ENCODE peak calls at places on chromosomes 3 and 15, in four cellular contexts. V is epithelial cell of prostate, P is AG04449, T is hypothalamus. N is an unnamed sample.

GRCh38 chr3:5095879-5096278 is 26.2 kb upstream of the ARL8B start:
- DNase-seq in V (no peak), P (no peak), T (no peak), N (no peak)

GRCh38 chr3:22795917-22796316 is 407.2 kb upstream of the UBE2E2 start:
- DNase-seq in P (no peak), V (no peak), T (no peak), N (no peak)

GRCh38 chr3:156633335-156633734 is 41.1 kb upstream of the TIPARP start:
- DNase-seq in P (peak; percentile 70), T (no peak), V (no peak), N (no peak)

GRCh38 chr3:56424885-56425284 is 43.4 kb downstream of the ERC2 start:
- DNase-seq in P (no peak), V (no peak), T (no peak), N (no peak)

GRCh38 chr3:177589921-177590336 is 392.6 kb upstream of the TBL1XR1 start:
- DNase-seq in V (peak; percentile 94), T (no peak), P (peak; percentile 70), N (no peak)

GRCh38 chr3:53114011-53114400 is 16.2 kb downstream of the RFT1 start:
- DNase-seq in V (no peak), P (no peak), T (peak; percentile 31), N (peak; percentile 78)

GRCh38 chr15:42547926-42548257 is 701 bp downstream of the LRRC57 start:
- DNase-seq in T (no peak), V (no peak), P (no peak), N (no peak)

GRCh38 chr3:15638891-15639262 is 37.3 kb downstream of the BTD start:
- DNase-seq in T (no peak), P (no peak), V (no peak), N (no peak)

GRCh38 chr3:4356642-4357041 is 53.5 kb downstream of the SETMAR start:
- DNase-seq in P (no peak), T (no peak), V (no peak), N (no peak)

GRCh38 chr3:149489060-149489690 is 14.7 kb downstream of the TM4SF4 start:
- DNase-seq in P (no peak), V (no peak), T (no peak), N (no peak)

GRCh38 chr3:61650276-61650675 is 88.9 kb downstream of the PTPRG start:
- DNase-seq in T (no peak), P (no peak), V (no peak), N (no peak)

GRCh38 chr15:68658641-68659358 is 80.0 kb downstream of the CORO2B start:
- DNase-seq in P (no peak), V (no peak), T (no peak), N (no peak)

GRCh38 chr3:197846491-197846890 is 55.4 kb downstream of the LRCH3 start:
- DNase-seq in T (no peak), V (no peak), P (no peak), N (no peak)

GRCh38 chr15:89680282-89680873 is 1.2 kb upstream of the PLIN1 start:
- DNase-seq in V (no peak), T (peak; percentile 13), P (peak; percentile 26), N (peak; percentile 44)

GRCh38 chr15:29682781-29683180 is 139.5 kb downstream of the TJP1 start:
- DNase-seq in T (no peak), V (no peak), P (no peak), N (no peak)

GRCh38 chr15:100914876-100915275 is 4.3 kb upstream of the LRRK1 start:
- DNase-seq in P (no peak), V (no peak), T (no peak), N (no peak)

GRCh38 chr15:66854012-66854965 is 152.3 kb downstream of the SMAD6 start:
- DNase-seq in T (no peak), P (no peak), V (no peak), N (no peak)

GRCh38 chr3:193240850-193241706 is at the start of gene PLAAT1:
- DNase-seq in V (no peak), T (peak; percentile 38), P (no peak), N (peak; percentile 55)

GRCh38 chr15:60362318-60363023 is 35.3 kb downstream of the ANXA2 start:
- DNase-seq in V (no peak), P (no peak), T (no peak), N (no peak)

GRCh38 chr3:126104742-126105605 is 21.1 kb upstream of the SLC41A3 start:
- DNase-seq in V (no peak), T (no peak), P (no peak), N (no peak)

GRCh38 chr3:86988235-86988634 is 2.7 kb downstream of the VGLL3 start:
- DNase-seq in V (no peak), T (no peak), P (peak; percentile 78), N (no peak)

GRCh38 chr3:127035672-127036071 is 52.8 kb downstream of the PLXNA1 start:
- DNase-seq in T (no peak), P (no peak), V (peak; percentile 61), N (no peak)

GRCh38 chr3:33947272-33948195 is 149.1 kb downstream of the PDCD6IP start:
- DNase-seq in P (no peak), T (no peak), V (no peak), N (no peak)

N was measured in nucleus accumbens.